ENCODE peak calls at places on chromosomes 7 and 10, in seven cellular contexts. One of them, this sample, is unnamed.

GRCh38 chr7:44183386-44183785 is 5.9 kb downstream of the GCK start:
- DNase-seq in neural progenitor cell: no peak
- DNase-seq in PC-3: no peak
- DNase-seq in hepatocyte: no peak
- DNase-seq in SK-N-SH: no peak
- DNase-seq in GM23338: no peak
- DNase-seq in MM.1S: no peak
- DNase-seq in this sample: no peak

GRCh38 chr7:122674502-122674901 is 24.4 kb downstream of the RNF133 start:
- DNase-seq in SK-N-SH: no peak
- DNase-seq in GM23338: no peak
- DNase-seq in PC-3: peak
- DNase-seq in hepatocyte: no peak
- DNase-seq in neural progenitor cell: no peak
- DNase-seq in MM.1S: no peak
- DNase-seq in this sample: no peak

GRCh38 chr7:129702761-129703338 is 91.3 kb downstream of the NRF1 start:
- DNase-seq in MM.1S: no peak
- DNase-seq in neural progenitor cell: no peak
- DNase-seq in hepatocyte: no peak
- DNase-seq in PC-3: no peak
- DNase-seq in SK-N-SH: no peak
- DNase-seq in GM23338: no peak
- DNase-seq in this sample: no peak

GRCh38 chr7:130598056-130598455 is 70.5 kb downstream of the COPG2 start:
- DNase-seq in SK-N-SH: no peak
- DNase-seq in neural progenitor cell: no peak
- DNase-seq in GM23338: no peak
- DNase-seq in hepatocyte: no peak
- DNase-seq in PC-3: peak
- DNase-seq in MM.1S: no peak
- DNase-seq in this sample: no peak

GRCh38 chr10:99754670-99755069 is 22.6 kb downstream of the CUTC start:
- DNase-seq in PC-3: peak
- DNase-seq in neural progenitor cell: no peak
- DNase-seq in hepatocyte: peak
- DNase-seq in MM.1S: no peak
- DNase-seq in SK-N-SH: no peak
- DNase-seq in GM23338: no peak
- DNase-seq in this sample: no peak

GRCh38 chr7:128137096-128137655 is 103.9 kb upstream of the LEP start:
- DNase-seq in SK-N-SH: no peak
- DNase-seq in PC-3: peak
- DNase-seq in neural progenitor cell: no peak
- DNase-seq in hepatocyte: peak
- DNase-seq in GM23338: no peak
- DNase-seq in MM.1S: no peak
- DNase-seq in this sample: no peak

GRCh38 chr7:149140784-149141183 is 6.5 kb upstream of the ZNF398 start:
- DNase-seq in GM23338: no peak
- DNase-seq in PC-3: no peak
- DNase-seq in SK-N-SH: no peak
- DNase-seq in MM.1S: no peak
- DNase-seq in hepatocyte: no peak
- DNase-seq in neural progenitor cell: no peak
- DNase-seq in this sample: no peak

GRCh38 chr10:119817991-119818888 is 54.4 kb downstream of the MCMBP start:
- DNase-seq in SK-N-SH: peak
- DNase-seq in MM.1S: no peak
- DNase-seq in PC-3: no peak
- DNase-seq in neural progenitor cell: peak
- DNase-seq in hepatocyte: peak
- DNase-seq in GM23338: peak
- DNase-seq in this sample: no peak

GRCh38 chr10:132878091-132878729 is 64.2 kb downstream of the CFAP46 start:
- DNase-seq in hepatocyte: no peak
- DNase-seq in SK-N-SH: no peak
- DNase-seq in MM.1S: no peak
- DNase-seq in PC-3: no peak
- DNase-seq in GM23338: no peak
- DNase-seq in neural progenitor cell: no peak
- DNase-seq in this sample: no peak

GRCh38 chr10:118980135-118980865 is 49.2 kb upstream of the NANOS1 start:
- DNase-seq in SK-N-SH: no peak
- DNase-seq in GM23338: no peak
- DNase-seq in hepatocyte: no peak
- DNase-seq in neural progenitor cell: no peak
- DNase-seq in PC-3: no peak
- DNase-seq in MM.1S: no peak
- DNase-seq in this sample: no peak

GRCh38 chr7:80791509-80791929 is 127.3 kb downstream of the SEMA3C start:
- DNase-seq in hepatocyte: no peak
- DNase-seq in SK-N-SH: peak
- DNase-seq in PC-3: no peak
- DNase-seq in GM23338: no peak
- DNase-seq in MM.1S: no peak
- DNase-seq in neural progenitor cell: no peak
- DNase-seq in this sample: no peak

GRCh38 chr10:12377891-12378290 is 28.5 kb downstream of the CAMK1D start:
- DNase-seq in neural progenitor cell: no peak
- DNase-seq in GM23338: no peak
- DNase-seq in PC-3: no peak
- DNase-seq in hepatocyte: no peak
- DNase-seq in MM.1S: no peak
- DNase-seq in SK-N-SH: no peak
- DNase-seq in this sample: no peak

GRCh38 chr10:33331020-33331557 is 3.4 kb downstream of the NRP1 start:
- DNase-seq in hepatocyte: no peak
- DNase-seq in PC-3: peak
- DNase-seq in GM23338: no peak
- DNase-seq in SK-N-SH: no peak
- DNase-seq in MM.1S: no peak
- DNase-seq in neural progenitor cell: peak
- DNase-seq in this sample: no peak

GRCh38 chr7:159143780-159144755 is 599 bp downstream of the VIPR2 start:
- DNase-seq in PC-3: no peak
- DNase-seq in SK-N-SH: peak
- DNase-seq in hepatocyte: peak
- DNase-seq in neural progenitor cell: peak
- DNase-seq in MM.1S: no peak
- DNase-seq in GM23338: peak
- DNase-seq in this sample: no peak

GRCh38 chr7:155358948-155359712 is 61.5 kb downstream of the INSIG1 start:
- DNase-seq in neural progenitor cell: no peak
- DNase-seq in SK-N-SH: no peak
- DNase-seq in hepatocyte: no peak
- DNase-seq in PC-3: no peak
- DNase-seq in GM23338: no peak
- DNase-seq in MM.1S: no peak
- DNase-seq in this sample: no peak

GRCh38 chr7:130292682-130293257 is at the start of gene CPA4:
- DNase-seq in PC-3: peak
- DNase-seq in hepatocyte: no peak
- DNase-seq in GM23338: no peak
- DNase-seq in neural progenitor cell: no peak
- DNase-seq in SK-N-SH: no peak
- DNase-seq in MM.1S: no peak
- DNase-seq in this sample: no peak

GRCh38 chr7:135673360-135673706 is 11.0 kb downstream of the STMP1 start:
- DNase-seq in SK-N-SH: no peak
- DNase-seq in PC-3: peak
- DNase-seq in hepatocyte: no peak
- DNase-seq in neural progenitor cell: no peak
- DNase-seq in MM.1S: no peak
- DNase-seq in GM23338: no peak
- DNase-seq in this sample: no peak

GRCh38 chr7:24341677-24342076 is 57.7 kb downstream of the NPY start:
- DNase-seq in GM23338: peak
- DNase-seq in PC-3: no peak
- DNase-seq in hepatocyte: no peak
- DNase-seq in neural progenitor cell: no peak
- DNase-seq in SK-N-SH: no peak
- DNase-seq in MM.1S: no peak
- DNase-seq in this sample: no peak

GRCh38 chr10:122461367-122461728 is at the start of gene HTRA1:
- DNase-seq in hepatocyte: no peak
- DNase-seq in SK-N-SH: peak
- DNase-seq in PC-3: peak
- DNase-seq in neural progenitor cell: peak
- DNase-seq in GM23338: peak
- DNase-seq in MM.1S: no peak
- DNase-seq in this sample: no peak

GRCh38 chr7:157843336-157844140 is 506.7 kb downstream of the DNAJB6 start:
- DNase-seq in hepatocyte: no peak
- DNase-seq in MM.1S: no peak
- DNase-seq in PC-3: no peak
- DNase-seq in GM23338: no peak
- DNase-seq in SK-N-SH: no peak
- DNase-seq in neural progenitor cell: no peak
- DNase-seq in this sample: no peak

GRCh38 chr10:110774069-110775021 is 97.4 kb upstream of the PDCD4 start:
- DNase-seq in MM.1S: no peak
- DNase-seq in hepatocyte: peak
- DNase-seq in neural progenitor cell: no peak
- DNase-seq in SK-N-SH: no peak
- DNase-seq in GM23338: no peak
- DNase-seq in PC-3: peak
- DNase-seq in this sample: no peak

GRCh38 chr10:13984647-13985155 is 346.0 kb downstream of the FRMD4A start:
- DNase-seq in hepatocyte: no peak
- DNase-seq in GM23338: no peak
- DNase-seq in PC-3: peak
- DNase-seq in MM.1S: no peak
- DNase-seq in SK-N-SH: no peak
- DNase-seq in neural progenitor cell: no peak
- DNase-seq in this sample: no peak

GRCh38 chr10:80537086-80537704 is 507 bp upstream of the SH2D4B start:
- DNase-seq in PC-3: no peak
- DNase-seq in SK-N-SH: peak
- DNase-seq in hepatocyte: no peak
- DNase-seq in GM23338: no peak
- DNase-seq in neural progenitor cell: peak
- DNase-seq in MM.1S: no peak
- DNase-seq in this sample: no peak

GRCh38 chr7:132183822-132184380 is 392.4 kb downstream of the PLXNA4 start:
- DNase-seq in GM23338: peak
- DNase-seq in PC-3: no peak
- DNase-seq in SK-N-SH: no peak
- DNase-seq in hepatocyte: no peak
- DNase-seq in MM.1S: no peak
- DNase-seq in neural progenitor cell: no peak
- DNase-seq in this sample: no peak

DNA sequence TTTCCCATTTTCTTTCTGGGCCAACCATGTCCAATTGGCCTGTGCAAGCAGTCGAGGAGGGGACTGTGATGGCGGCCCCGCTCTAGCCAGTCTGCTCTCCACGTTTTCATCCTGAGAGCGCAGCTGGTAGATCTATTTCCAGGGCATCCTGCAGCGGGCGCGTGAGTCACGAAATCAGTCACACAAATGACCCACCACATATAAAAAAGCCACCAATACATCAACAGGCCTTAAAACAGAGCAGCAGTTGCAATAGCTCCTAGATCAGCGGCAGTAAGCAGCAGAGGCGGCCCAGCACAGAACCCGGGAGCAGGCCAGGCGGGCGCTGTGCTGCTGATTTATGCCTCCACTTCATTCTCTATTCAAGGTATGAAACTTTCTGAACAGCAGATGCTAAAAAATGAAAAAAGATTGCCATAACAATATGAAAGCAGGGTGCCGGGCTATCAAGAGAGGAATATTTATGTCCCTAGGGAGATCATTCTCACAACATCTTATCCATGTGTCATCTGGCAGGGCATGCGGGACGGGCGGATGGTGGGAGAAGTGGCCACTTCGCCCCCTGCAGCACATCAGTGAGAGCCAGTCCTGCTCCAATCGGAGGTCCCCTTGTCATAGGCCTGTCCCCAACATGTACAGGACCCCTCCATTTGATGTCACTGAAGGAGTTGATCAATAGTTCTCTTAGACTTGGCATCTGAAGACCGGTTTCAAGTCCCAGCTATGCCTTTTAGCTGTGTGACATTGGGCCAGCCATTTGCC is 98.0 kb upstream of the GPR26 start:
- DNase-seq in PC-3: no peak
- DNase-seq in neural progenitor cell: no peak
- DNase-seq in SK-N-SH: no peak
- DNase-seq in MM.1S: no peak
- DNase-seq in hepatocyte: no peak
- DNase-seq in GM23338: no peak
- DNase-seq in this sample: no peak
- TF ChIP-seq EZH2phosphoT487 in PC-3: no peak
- TF ChIP-seq EZH2phosphoT487 in neural progenitor cell: no peak
- TF ChIP-seq EZH2phosphoT487 in SK-N-SH: no peak
- TF ChIP-seq EZH2phosphoT487 in MM.1S: no peak
- TF ChIP-seq EZH2phosphoT487 in hepatocyte: no peak
- TF ChIP-seq EZH2phosphoT487 in GM23338: no peak
- TF ChIP-seq EZH2phosphoT487 in this sample: no peak

GRCh38 chr7:727806-728460 is 852 bp upstream of the PRKAR1B start:
- DNase-seq in PC-3: peak
- DNase-seq in hepatocyte: no peak
- DNase-seq in SK-N-SH: peak
- DNase-seq in GM23338: peak
- DNase-seq in MM.1S: no peak
- DNase-seq in neural progenitor cell: peak
- DNase-seq in this sample: no peak
- H2AFZ ChIP-seq in PC-3: no peak
- H2AFZ ChIP-seq in hepatocyte: no peak
- H2AFZ ChIP-seq in SK-N-SH: no peak
- H2AFZ ChIP-seq in GM23338: no peak
- H2AFZ ChIP-seq in MM.1S: no peak
- H2AFZ ChIP-seq in neural progenitor cell: no peak
- H2AFZ ChIP-seq in this sample: no peak

DNA sequence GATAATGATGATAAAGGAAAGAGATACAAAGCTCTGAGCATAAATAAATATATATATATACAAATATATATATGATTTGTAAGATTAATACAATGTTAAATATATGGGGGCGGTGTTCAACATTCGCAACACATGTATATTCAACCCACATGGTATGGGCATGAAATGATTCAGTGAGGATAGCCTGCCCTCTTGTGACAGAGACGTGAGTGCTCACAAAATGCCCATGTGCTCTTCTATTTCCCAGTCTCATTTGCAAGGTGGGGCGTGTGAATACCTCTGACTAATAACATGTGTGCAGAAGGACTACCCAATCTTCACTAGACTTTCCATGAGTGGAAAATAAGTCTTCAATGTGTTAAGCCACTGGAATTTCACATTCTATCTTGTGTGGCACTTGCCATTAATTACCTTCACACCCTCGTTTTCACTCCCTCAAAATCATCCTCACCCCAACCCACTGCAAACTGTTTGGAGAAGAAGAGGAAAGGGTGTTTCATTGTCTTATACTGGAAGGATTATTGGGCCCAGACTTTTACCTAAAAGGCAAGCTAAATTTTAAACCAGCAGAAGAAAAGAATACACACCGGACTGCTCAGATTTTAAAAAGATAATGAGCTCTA is 26.9 kb downstream of the ASAH2 start:
- DNase-seq in MM.1S: peak
- DNase-seq in hepatocyte: peak
- DNase-seq in PC-3: peak
- DNase-seq in SK-N-SH: peak
- DNase-seq in neural progenitor cell: peak
- DNase-seq in GM23338: peak
- DNase-seq in this sample: peak
- TF ChIP-seq CTCF in MM.1S: peak
- TF ChIP-seq CTCF in hepatocyte: peak
- TF ChIP-seq CTCF in PC-3: peak
- TF ChIP-seq CTCF in SK-N-SH: peak
- TF ChIP-seq CTCF in neural progenitor cell: peak
- TF ChIP-seq CTCF in GM23338: peak
- TF ChIP-seq CTCF in this sample: peak

GRCh38 chr7:98202367-98203195 is 8.7 kb upstream of the BHLHA15 start:
- DNase-seq in MM.1S: peak
- DNase-seq in hepatocyte: no peak
- DNase-seq in PC-3: no peak
- DNase-seq in SK-N-SH: no peak
- DNase-seq in GM23338: no peak
- DNase-seq in neural progenitor cell: no peak
- DNase-seq in this sample: peak
- TF ChIP-seq EZH2phosphoT487 in MM.1S: no peak
- TF ChIP-seq EZH2phosphoT487 in hepatocyte: no peak
- TF ChIP-seq EZH2phosphoT487 in PC-3: no peak
- TF ChIP-seq EZH2phosphoT487 in SK-N-SH: no peak
- TF ChIP-seq EZH2phosphoT487 in GM23338: no peak
- TF ChIP-seq EZH2phosphoT487 in neural progenitor cell: no peak
- TF ChIP-seq EZH2phosphoT487 in this sample: no peak

This sample was measured in OCI-LY7.